ENCODE peak calls at places on chromosome 9, in eight cellular contexts. O, Y, Q, L, A, W, X and U are unnamed samples.

GRCh38 chr9:116550728-116551436 is 136.2 kb upstream of the TRIM32 start:
- DNase-seq in Y (no peak), X (no peak), W (peak; percentile 22), A (no peak), L (no peak), Q (no peak), O (no peak), U (no peak)

GRCh38 chr9:125437771-125438221 is 176.2 kb downstream of the GAPVD1 start:
- DNase-seq in W (no peak), X (no peak), Y (no peak), Q (no peak), L (no peak), O (no peak), A (no peak), U (no peak)

GRCh38 chr9:107190936-107191290 is 92.2 kb upstream of the RAD23B start:
- DNase-seq in O (no peak), W (no peak), Q (no peak), A (no peak), L (no peak), X (no peak), Y (no peak), U (no peak)

GRCh38 chr9:69019808-69020207 is 5.9 kb upstream of the PRKACG start:
- DNase-seq in Y (no peak), L (no peak), Q (no peak), X (no peak), A (no peak), W (no peak), O (no peak), U (no peak)

GRCh38 chr9:72533322-72533721 is 11.9 kb downstream of the TMC1 start:
- DNase-seq in O (peak; percentile 74), Y (no peak), W (no peak), Q (no peak), X (no peak), A (no peak), L (peak; percentile 32), U (no peak)

GRCh38 chr9:135022191-135022870 is 65.1 kb upstream of the OLFM1 start:
- DNase-seq in Y (no peak), O (no peak), Q (no peak), X (no peak), L (no peak), W (no peak), A (no peak), U (no peak)

GRCh38 chr9:117491491-117491890 is 76.6 kb upstream of the ASTN2 start:
- DNase-seq in W (no peak), O (no peak), Q (no peak), Y (no peak), L (no peak), A (no peak), X (no peak), U (no peak)

GRCh38 chr9:91421022-91421765 is 2.4 kb downstream of the NFIL3 start:
- DNase-seq in W (peak; percentile 10), O (no peak), Y (no peak), X (peak; percentile 35), L (peak; percentile 67), Q (peak; percentile 43), A (peak; percentile 52), U (no peak)

GRCh38 chr9:97570899-97571298 is 62.3 kb downstream of the TSTD2 start:
- DNase-seq in X (no peak), Y (no peak), A (no peak), W (no peak), O (no peak), L (no peak), Q (no peak), U (no peak)

GRCh38 chr9:111728617-111729366 is 65.9 kb downstream of the SHOC1 start:
- DNase-seq in W (peak; percentile 64), O (peak; percentile 91), A (no peak), L (peak; percentile 73), X (no peak), Q (no peak), Y (peak; percentile 8), U (peak; percentile 92)

GRCh38 chr9:70291446-70291845 is 32.7 kb downstream of the SMC5 start:
- DNase-seq in O (no peak), W (no peak), X (no peak), Q (no peak), L (no peak), A (no peak), Y (no peak), U (no peak)

GRCh38 chr9:87327567-87328125 is 170.0 kb upstream of the DAPK1 start:
- DNase-seq in A (no peak), X (peak; percentile 44), W (no peak), Y (no peak), O (peak; percentile 20), Q (no peak), L (no peak), U (no peak)

GRCh38 chr9:29203216-29203930 is 1630.1 kb upstream of the C9orf72 start:
- DNase-seq in Q (no peak), A (no peak), X (no peak), Y (no peak), L (peak; percentile 86), O (no peak), W (no peak), U (no peak)

GRCh38 chr9:85079374-85079773 is 409.8 kb downstream of the NTRK2 start:
- DNase-seq in Y (no peak), A (no peak), Q (no peak), X (no peak), O (no peak), W (no peak), L (no peak), U (no peak)

GRCh38 chr9:132486706-132487350 is 76.8 kb downstream of the CFAP77 start:
- DNase-seq in Q (no peak), A (no peak), X (peak; percentile 31), Y (no peak), W (no peak), L (no peak), O (no peak), U (no peak)

GRCh38 chr9:134637696-134638502 is 3.7 kb upstream of the COL5A1 start:
- DNase-seq in X (peak; percentile 57), O (no peak), Y (no peak), A (no peak), W (no peak), L (no peak), Q (no peak), U (no peak)

GRCh38 chr9:110623462-110624025 is 44.0 kb upstream of the SVEP1 start:
- DNase-seq in L (peak; percentile 76), O (peak; percentile 64), X (peak; percentile 44), A (peak; percentile 49), Q (peak; percentile 58), Y (peak; percentile 24), W (peak; percentile 55), U (peak; percentile 57)

GRCh38 chr9:36892279-36892678 is 141.8 kb downstream of the PAX5 start:
- DNase-seq in Y (no peak), W (no peak), A (no peak), X (no peak), Q (no peak), L (no peak), O (no peak), U (no peak)

GRCh38 chr9:79542735-79543504 is 28.8 kb upstream of the TLE4 start:
- DNase-seq in X (no peak), O (peak; percentile 33), Q (no peak), A (no peak), L (no peak), W (no peak), Y (no peak), U (peak; percentile 13)

GRCh38 chr9:69891696-69892095 is 71.1 kb downstream of the CFAP95 start:
- DNase-seq in Y (no peak), A (no peak), L (no peak), Q (no peak), W (no peak), O (no peak), X (no peak), U (no peak)

GRCh38 chr9:113617550-113617949 is 154.0 kb downstream of the RGS3 start:
- DNase-seq in Q (no peak), O (peak; percentile 38), X (no peak), W (no peak), Y (no peak), A (no peak), L (peak; percentile 70), U (no peak)

GRCh38 chr9:35714123-35714522 is 17.9 kb downstream of the TLN1 start:
- DNase-seq in Q (no peak), A (no peak), Y (no peak), L (no peak), O (no peak), W (no peak), X (no peak), U (no peak)

GRCh38 chr9:19378647-19379046 is 1.4 kb downstream of the RPS6 start:
- DNase-seq in X (peak; percentile 14), Q (no peak), Y (no peak), A (no peak), W (no peak), O (no peak), L (no peak), U (no peak)

GRCh38 chr9:125145425-125145824 is 2.1 kb upstream of the SCAI start:
- DNase-seq in L (no peak), X (no peak), Y (no peak), O (no peak), A (no peak), W (no peak), Q (no peak), U (no peak)

GRCh38 chr9:9791621-9792020 is 821.2 kb downstream of the PTPRD start:
- DNase-seq in W (no peak), Q (no peak), Y (no peak), A (no peak), X (no peak), O (peak; percentile 23), L (peak; percentile 2), U (peak; percentile 13)

GRCh38 chr9:105405514-105406131 is 42.2 kb upstream of the FSD1L start:
- DNase-seq in Q (no peak), Y (no peak), X (no peak), L (peak; percentile 46), W (peak; percentile 17), A (no peak), O (no peak), U (peak; percentile 34)

GRCh38 chr9:128862401-128862851 is 19.3 kb downstream of the KYAT1 start:
- DNase-seq in Y (no peak), A (no peak), L (no peak), W (no peak), X (no peak), O (no peak), Q (no peak), U (no peak)

GRCh38 chr9:98885575-98886292 is 58.0 kb upstream of the COL15A1 start:
- DNase-seq in X (no peak), A (no peak), Q (no peak), W (no peak), O (peak; percentile 70), Y (no peak), L (no peak), U (no peak)

GRCh38 chr9:98326402-98327248 is 71.2 kb upstream of the TBC1D2 start:
- DNase-seq in A (no peak), Y (no peak), X (no peak), Q (no peak), O (peak; percentile 57), W (no peak), L (no peak), U (peak; percentile 28)

GRCh38 chr9:70044450-70045307 is 1.0 kb downstream of the MAMDC2 start:
- DNase-seq in A (no peak), L (peak; percentile 67), Q (no peak), X (no peak), W (peak; percentile 61), Y (peak; percentile 75), O (no peak), U (no peak)

GRCh38 chr9:70390922-70391321 is 23.5 kb downstream of the KLF9 start:
- DNase-seq in Y (no peak), O (no peak), A (no peak), Q (no peak), L (no peak), W (no peak), X (no peak), U (peak; percentile 61)

GRCh38 chr9:113210815-113211214 is 10.3 kb downstream of the FKBP15 start:
- DNase-seq in A (no peak), X (no peak), Y (no peak), Q (no peak), W (no peak), O (no peak), L (no peak), U (no peak)

GRCh38 chr9:98775831-98776441 is 20.4 kb downstream of the ANKS6 start:
- DNase-seq in X (peak; percentile 76), W (peak; percentile 62), A (peak; percentile 76), O (peak; percentile 67), L (peak; percentile 76), Y (peak; percentile 65), Q (peak; percentile 62), U (peak; percentile 65)

GRCh38 chr9:101511009-101511408 is 22.6 kb upstream of the RNF20 start:
- DNase-seq in W (no peak), L (no peak), Q (no peak), Y (no peak), A (no peak), O (no peak), X (no peak), U (no peak)